ENCODE peak calls at places on chromosomes 1 and 21, in eight cellular contexts. Q is uterus; G is activated gamma-delta T cell treated with Interleukin-2 at 50 U/mL for 16 hours; E is T-helper 17 cell; T is psoas muscle; M is 8988T; L is stimulated activated CD8-positive, alpha-beta memory T cell treated with anti-CD3 and anti-CD28 coated beads, Interleukin-15, amount 100 ng/mL, for 1 hour; C is stimulated activated CD4-positive, alpha-beta T cell treated with anti-CD3 and anti-CD28 coated beads, Interleukin-1b, Interleukin-23, amount 100 ng/mL, for 48 hours. H is an unnamed sample.

GRCh38 chr1:145785481-145785880 is 38.4 kb downstream of the RNF115 start:
- DNase-seq in Q (no peak), G (no peak), E (no peak), T (no peak), M (no peak), L (no peak), C (no peak), H (no peak)

GRCh38 chr1:101112051-101112770 is 86.6 kb upstream of the DPH5 start:
- DNase-seq in Q (peak; percentile 21), G (peak; percentile 76), E (peak; percentile 65), T (peak; percentile 64), M (no peak), L (peak; percentile 38), C (peak; percentile 67), H (no peak)

GRCh38 chr21:34968414-34969333 is 80.4 kb downstream of the RUNX1 start:
- DNase-seq in Q (no peak), G (no peak), E (no peak), T (no peak), M (no peak), L (no peak), C (peak; percentile 72), H (no peak)

GRCh38 chr1:10628685-10629084 is 153.9 kb downstream of the PEX14 start:
- DNase-seq in Q (peak; percentile 76), G (no peak), E (no peak), T (peak; percentile 54), M (no peak), L (no peak), C (no peak), H (no peak)

GRCh38 chr21:38293765-38294164 is 37.0 kb downstream of the KCNJ15 start:
- DNase-seq in Q (no peak), G (no peak), E (no peak), T (no peak), M (no peak), L (no peak), C (no peak), H (no peak)

GRCh38 chr1:210001751-210002150 is 63.7 kb downstream of the SYT14 start:
- DNase-seq in Q (no peak), G (no peak), E (no peak), T (no peak), M (no peak), L (no peak), C (no peak), H (no peak)

GRCh38 chr1:63264161-63264560 is 58.2 kb upstream of the FOXD3 start:
- DNase-seq in Q (no peak), G (no peak), E (no peak), T (no peak), M (no peak), L (no peak), C (no peak), H (no peak)

GRCh38 chr1:7290971-7291970 is 479.8 kb upstream of the VAMP3 start:
- DNase-seq in Q (peak; percentile 51), G (no peak), E (no peak), T (peak; percentile 74), M (no peak), L (no peak), C (no peak), H (no peak)

GRCh38 chr1:66333463-66334232 is 200.3 kb upstream of the SGIP1 start:
- DNase-seq in Q (no peak), G (no peak), E (no peak), T (peak; percentile 66), M (no peak), L (no peak), C (no peak), H (no peak)

GRCh38 chr21:32392880-32393676 is at the start of gene URB1:
- DNase-seq in Q (peak; percentile 91), G (peak; percentile 97), E (peak; percentile 94), T (peak; percentile 97), M (peak; percentile 51), L (peak; percentile 90), C (peak; percentile 92), H (peak; percentile 92)

GRCh38 chr1:174165471-174166137 is 6.3 kb downstream of the RABGAP1L start:
- DNase-seq in Q (no peak), G (no peak), E (no peak), T (peak; percentile 69), M (no peak), L (no peak), C (no peak), H (no peak)